ENCODE peak calls at places on chromosomes 11 and 22, in four cellular contexts. R, M, J and T are unnamed samples.

GRCh38 chr11:117909611-117910382 is 19.4 kb downstream of the TMPRSS13 start:
- DNase-seq in R (peak; percentile 73), M (no peak), J (no peak), T (no peak)

GRCh38 chr11:80194625-80195024 is 753.8 kb upstream of the TENM4 start:
- DNase-seq in R (no peak), M (no peak), J (no peak), T (no peak)

GRCh38 chr22:27989758-27990450 is 70.8 kb upstream of the PITPNB start:
- DNase-seq in R (no peak), M (no peak), J (no peak), T (no peak)

GRCh38 chr11:93662177-93662575 is 694 bp downstream of the CEP295 start:
- DNase-seq in R (no peak), M (no peak), J (no peak), T (no peak)

GRCh38 chr11:86575208-86575855 is 97.1 kb downstream of the ME3 start:
- DNase-seq in R (no peak), M (no peak), J (no peak), T (no peak)

GRCh38 chr11:77073328-77074001 is 6.7 kb downstream of the CAPN5 start:
- DNase-seq in R (peak; percentile 41), M (peak; percentile 45), J (no peak), T (no peak)

GRCh38 chr11:62554377-62554776 is 7.8 kb upstream of the AHNAK start:
- DNase-seq in R (no peak), M (no peak), J (no peak), T (no peak)

GRCh38 chr22:32754413-32755041 is 47.0 kb upstream of the TIMP3 start:
- DNase-seq in R (no peak), M (peak; percentile 83), J (no peak), T (no peak)

GRCh38 chr11:93567406-93567819 is 24.2 kb upstream of the SMCO4 start:
- DNase-seq in R (no peak), M (no peak), J (no peak), T (no peak)

GRCh38 chr11:797300-798092 is 585 bp downstream of the SLC25A22 start:
- DNase-seq in R (peak; percentile 84), M (peak; percentile 78), J (no peak), T (peak; percentile 71)

GRCh38 chr11:7575841-7576451 is 62.1 kb downstream of the PPFIBP2 start:
- DNase-seq in R (no peak), M (peak; percentile 26), J (no peak), T (no peak)

GRCh38 chr11:33701302-33701701 is 676 bp upstream of the C11orf91 start:
- DNase-seq in R (no peak), M (no peak), J (no peak), T (no peak)

GRCh38 chr11:31557991-31558390 is 48.4 kb downstream of the ELP4 start:
- DNase-seq in R (no peak), M (no peak), J (no peak), T (no peak)

GRCh38 chr22:42156597-42156996 is 26.0 kb upstream of the CYP2D6 start:
- DNase-seq in R (no peak), M (no peak), J (no peak), T (no peak)

GRCh38 chr11:8310743-8311298 is 47.1 kb upstream of the LMO1 start:
- DNase-seq in R (no peak), M (no peak), J (no peak), T (no peak)

GRCh38 chr11:10117709-10118341 is 176.2 kb downstream of the SBF2 start:
- DNase-seq in R (no peak), M (peak; percentile 7), J (no peak), T (no peak)

GRCh38 chr11:95585071-95585751 is 204.4 kb downstream of the FAM76B start:
- DNase-seq in R (no peak), M (no peak), J (no peak), T (no peak)

GRCh38 chr11:17876827-17877226 is 136.0 kb downstream of the SERGEF start:
- DNase-seq in R (no peak), M (no peak), J (no peak), T (no peak)

GRCh38 chr11:123211981-123212380 is 16.9 kb upstream of the CLMP start:
- DNase-seq in R (no peak), M (no peak), J (no peak), T (no peak)

GRCh38 chr22:35514366-35514765 is 26.3 kb upstream of the RASD2 start:
- DNase-seq in R (no peak), M (no peak), J (no peak), T (no peak)

GRCh38 chr11:107275632-107276031 is 182.0 kb downstream of the CWF19L2 start:
- DNase-seq in R (no peak), M (no peak), J (no peak), T (no peak)

GRCh38 chr11:86134580-86135318 is 65.9 kb upstream of the PICALM start:
- DNase-seq in R (peak; percentile 72), M (peak; percentile 34), J (no peak), T (no peak)

GRCh38 chr11:57543601-57544000 is 6.2 kb downstream of the SMTNL1 start:
- DNase-seq in R (no peak), M (no peak), J (no peak), T (no peak)

GRCh38 chr11:62575156-62575555 is 1.5 kb upstream of the EEF1G start:
- DNase-seq in R (no peak), M (no peak), J (no peak), T (no peak)

GRCh38 chr11:59273008-59273841 is 60.5 kb upstream of the MPEG1 start:
- DNase-seq in R (no peak), M (no peak), J (peak; percentile 79), T (no peak)

GRCh38 chr11:121497176-121497995 is 44.6 kb upstream of the SORL1-AS1 start:
- DNase-seq in R (no peak), M (no peak), J (no peak), T (no peak)

GRCh38 chr22:29716814-29717213 is 3.0 kb upstream of the CABP7 start:
- DNase-seq in R (peak; percentile 57), M (peak; percentile 84), J (no peak), T (peak; percentile 67)

GRCh38 chr11:2587976-2588748 is 111.6 kb downstream of the KCNQ1OT1 start:
- DNase-seq in R (peak; percentile 3), M (no peak), J (no peak), T (no peak)

GRCh38 chr11:1708716-1709115 is 11.7 kb downstream of the KRTAP5-6 start:
- DNase-seq in R (no peak), M (no peak), J (no peak), T (no peak)

GRCh38 chr11:105244157-105244820 is 104.7 kb upstream of the CARD18 start:
- DNase-seq in R (no peak), M (no peak), J (no peak), T (no peak)

GRCh38 chr22:29520851-29521250 is 32.7 kb downstream of the THOC5 start:
- DNase-seq in R (peak; percentile 27), M (no peak), J (no peak), T (no peak)

GRCh38 chr11:70785372-70785771 is 387.0 kb downstream of the CTTN start:
- DNase-seq in R (no peak), M (no peak), J (no peak), T (no peak)

GRCh38 chr11:70786021-70786665 is 387.8 kb downstream of the CTTN start:
- DNase-seq in R (no peak), M (no peak), J (no peak), T (no peak)

GRCh38 chr11:70790671-70791300 is 392.5 kb downstream of the CTTN start:
- DNase-seq in R (no peak), M (no peak), J (no peak), T (no peak)

GRCh38 chr11:70783821-70784220 is 385.5 kb downstream of the CTTN start:
- DNase-seq in R (no peak), M (no peak), J (no peak), T (no peak)

DNA sequence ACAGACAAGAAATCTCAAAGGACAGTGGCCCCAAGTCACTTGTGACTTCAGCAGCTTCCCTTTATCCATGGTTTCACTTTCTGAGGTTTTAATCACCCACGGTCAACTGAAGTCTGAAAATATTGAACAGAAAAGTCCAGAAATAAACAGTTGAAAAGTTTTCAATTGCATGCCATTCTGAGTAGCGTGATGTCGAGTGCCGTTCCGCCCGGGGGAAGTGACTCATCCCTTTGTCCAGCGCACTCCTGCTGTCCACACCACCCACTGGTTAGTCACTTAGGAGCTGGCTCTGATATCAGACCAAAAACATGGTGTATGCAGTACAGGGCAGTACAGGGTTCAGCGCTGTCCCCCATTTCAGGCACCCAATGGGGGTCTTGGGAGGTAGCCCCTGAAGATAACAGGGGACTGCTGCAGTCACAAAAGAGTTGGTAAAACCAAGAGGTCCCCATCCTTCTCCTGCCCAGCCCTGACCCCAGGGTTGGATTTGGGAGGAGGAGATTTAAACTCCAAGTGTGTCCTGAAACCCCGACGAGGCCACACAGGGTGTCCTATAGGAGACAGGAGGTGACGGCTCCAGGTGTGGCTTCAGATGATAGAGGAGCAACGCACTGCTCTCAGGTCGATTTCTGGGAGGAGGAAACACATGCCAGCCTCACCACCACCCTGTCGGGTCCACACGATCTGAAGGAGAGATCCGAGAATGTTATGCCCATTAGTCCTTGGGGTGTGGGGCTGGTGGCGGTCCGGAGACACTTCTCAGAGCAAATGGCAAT is 390.1 kb downstream of the CTTN start:
- DNase-seq in R (peak; percentile 44), M (no peak), J (no peak), T (no peak)
- TF ChIP-seq FOXK2 in R (no peak), M (no peak), J (no peak), T (no peak)

DNA sequence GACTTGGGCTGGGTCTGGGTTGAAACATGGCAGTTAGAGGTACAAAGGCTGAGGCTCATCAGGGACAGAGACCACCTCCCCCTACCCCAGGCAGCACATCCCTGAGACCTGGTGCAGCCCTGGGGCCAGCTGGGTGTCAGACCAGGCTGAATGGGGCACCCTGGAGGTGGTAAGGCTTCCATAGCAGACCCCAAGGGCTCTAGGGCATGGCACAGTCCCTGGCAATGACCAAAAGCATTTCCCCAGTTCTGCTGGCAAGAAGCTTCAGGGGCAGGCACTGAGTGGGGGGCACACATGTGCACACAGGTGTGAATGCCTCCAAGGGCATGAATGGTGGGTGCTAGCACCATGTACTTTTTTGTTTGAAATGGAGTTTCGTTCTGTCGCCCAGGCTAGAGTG is 19.9 kb downstream of the TANGO2 start:
- DNase-seq in R (no peak), M (no peak), J (no peak), T (no peak)
- TF ChIP-seq TARDBP in R (no peak), M (no peak), J (no peak), T (no peak)

GRCh38 chr11:45209000-45209399 is 62.6 kb downstream of the PRDM11 start:
- DNase-seq in R (no peak), M (no peak), J (no peak), T (no peak)

GRCh38 chr11:45210846-45211245 is 64.4 kb downstream of the PRDM11 start:
- DNase-seq in R (no peak), M (no peak), J (no peak), T (no peak)

GRCh38 chr11:45211732-45212131 is 65.3 kb downstream of the PRDM11 start:
- DNase-seq in R (no peak), M (no peak), J (no peak), T (no peak)

GRCh38 chr11:45209480-45209879 is 63.0 kb downstream of the PRDM11 start:
- DNase-seq in R (no peak), M (no peak), J (no peak), T (no peak)

GRCh38 chr11:45209904-45210699 is 63.7 kb downstream of the PRDM11 start:
- DNase-seq in R (no peak), M (no peak), J (no peak), T (no peak)
- TF ChIP-seq FOXK2 in R (no peak), M (no peak), J (no peak), T (no peak)

GRCh38 chr22:36907464-36907863 is 6.0 kb upstream of the CSF2RB start:
- DNase-seq in R (no peak), M (no peak), J (no peak), T (no peak)
- TF ChIP-seq TARDBP in R (no peak), M (no peak), J (no peak), T (no peak)